ENCODE peak calls at places on chromosome 1, in five cellular contexts. One of them, this sample, is unnamed.

GRCh38 chr1:37169743-37170275 is 135.5 kb upstream of the GRIK3 start:
- DNase-seq in NCI-H526 treated with DMSO at 0.1 percent for 48 hours: no peak
- DNase-seq in Daoy: no peak
- DNase-seq in A549: no peak
- DNase-seq in GOT3: no peak
- DNase-seq in this sample: no peak

GRCh38 chr1:209405183-209405823 is 178.2 kb upstream of the CAMK1G start:
- DNase-seq in NCI-H526 treated with DMSO at 0.1 percent for 48 hours: no peak
- DNase-seq in GOT3: no peak
- DNase-seq in Daoy: peak
- DNase-seq in A549: no peak
- DNase-seq in this sample: no peak

GRCh38 chr1:12087797-12088314 is 24.8 kb downstream of the TNFRSF8 start:
- DNase-seq in A549: no peak
- DNase-seq in GOT3: no peak
- DNase-seq in NCI-H526 treated with DMSO at 0.1 percent for 48 hours: no peak
- DNase-seq in Daoy: no peak
- DNase-seq in this sample: peak

GRCh38 chr1:116916533-116917460 is 7.1 kb downstream of the PTGFRN start:
- DNase-seq in Daoy: no peak
- DNase-seq in A549: no peak
- DNase-seq in NCI-H526 treated with DMSO at 0.1 percent for 48 hours: no peak
- DNase-seq in GOT3: no peak
- DNase-seq in this sample: no peak

GRCh38 chr1:80582980-80583379 is 1217.8 kb upstream of the ADGRL2 start:
- DNase-seq in Daoy: no peak
- DNase-seq in A549: no peak
- DNase-seq in NCI-H526 treated with DMSO at 0.1 percent for 48 hours: no peak
- DNase-seq in GOT3: no peak
- DNase-seq in this sample: no peak

GRCh38 chr1:203425668-203425999 is 50.0 kb upstream of the PRELP start:
- DNase-seq in A549: no peak
- DNase-seq in NCI-H526 treated with DMSO at 0.1 percent for 48 hours: no peak
- DNase-seq in GOT3: no peak
- DNase-seq in Daoy: peak
- DNase-seq in this sample: no peak

GRCh38 chr1:8986814-8987190 is 39.4 kb downstream of the SLC2A7 start:
- DNase-seq in A549: no peak
- DNase-seq in GOT3: no peak
- DNase-seq in Daoy: no peak
- DNase-seq in NCI-H526 treated with DMSO at 0.1 percent for 48 hours: no peak
- DNase-seq in this sample: no peak

GRCh38 chr1:230730979-230731378 is 16.2 kb upstream of the CAPN9 start:
- DNase-seq in Daoy: no peak
- DNase-seq in A549: no peak
- DNase-seq in GOT3: no peak
- DNase-seq in NCI-H526 treated with DMSO at 0.1 percent for 48 hours: no peak
- DNase-seq in this sample: no peak